ENCODE peak calls at places on chromosomes 11 and 22, in seven cellular contexts. N, L, F, I, Q, U and Y are unnamed samples.
A peak's percentile ranks its signal among the peaks of the same experiment; 100 is the strongest.

GRCh38 chr11:8863838-8864237 is 47.2 kb upstream of the AKIP1 start:
- DNase-seq in L (no peak), U (no peak), F (no peak), N (no peak), Q (peak; percentile 91), I (no peak), Y (no peak)

GRCh38 chr11:111441443-111441842 is 62.4 kb upstream of the POU2AF1 start:
- DNase-seq in F (no peak), L (no peak), U (no peak), Q (peak; percentile 22), I (no peak), N (no peak), Y (peak; percentile 78)

GRCh38 chr11:12692238-12693074 is 18.2 kb downstream of the TEAD1 start:
- DNase-seq in L (no peak), N (no peak), I (peak; percentile 81), Q (peak; percentile 93), U (peak; percentile 38), F (peak; percentile 96), Y (peak; percentile 97)

GRCh38 chr11:8313504-8314090 is 49.9 kb upstream of the LMO1 start:
- DNase-seq in L (no peak), N (no peak), U (no peak), Q (no peak), I (no peak), F (peak; percentile 62), Y (peak; percentile 59)

GRCh38 chr11:45647786-45648185 is 17.6 kb downstream of the CHST1 start:
- DNase-seq in F (no peak), L (no peak), I (no peak), Q (no peak), N (peak; percentile 57), U (no peak), Y (no peak)

GRCh38 chr11:128194226-128194625 is 393.1 kb downstream of the ETS1 start:
- DNase-seq in F (no peak), U (no peak), I (no peak), N (no peak), L (no peak), Q (no peak), Y (no peak)

GRCh38 chr11:109971184-109971523 is 122.0 kb upstream of the ZC3H12C start:
- DNase-seq in Q (peak; percentile 48), U (no peak), L (no peak), F (no peak), N (no peak), I (peak; percentile 78), Y (no peak)

GRCh38 chr11:79902493-79902892 is 461.7 kb upstream of the TENM4 start:
- DNase-seq in N (no peak), L (no peak), U (no peak), Q (peak; percentile 66), F (no peak), I (no peak), Y (no peak)

GRCh38 chr11:77171885-77172665 is 44.0 kb downstream of the MYO7A start:
- DNase-seq in U (no peak), F (no peak), N (peak; percentile 67), I (no peak), Q (no peak), L (no peak), Y (no peak)

GRCh38 chr22:20741634-20742581 is 32.0 kb upstream of the SERPIND1 start:
- DNase-seq in I (no peak), L (peak; percentile 46), F (no peak), Q (peak; percentile 24), U (no peak), N (peak; percentile 27), Y (no peak)

GRCh38 chr22:28349114-28349513 is 330.5 kb downstream of the TTC28 start:
- DNase-seq in U (no peak), Q (no peak), L (no peak), F (no peak), N (no peak), I (no peak), Y (no peak)

GRCh38 chr22:38260760-38261477 is 11.9 kb downstream of the TMEM184B start:
- DNase-seq in Q (peak; percentile 76), I (no peak), L (no peak), U (peak; percentile 60), F (no peak), N (peak; percentile 49), Y (no peak)

GRCh38 chr11:62539238-62539925 is 7.2 kb downstream of the AHNAK start:
- DNase-seq in Q (peak; percentile 92), U (no peak), N (no peak), L (no peak), I (no peak), F (peak; percentile 94), Y (peak; percentile 93)